ENCODE peak calls at places on chromosomes 12 and 14, in ten cellular contexts. R, G, V, U, O, F, W, K, M and Q are unnamed samples.

GRCh38 chr14:94974422-94974821 is 182.9 kb downstream of the DICER1 start:
- ATAC-seq in R (no peak), G (no peak), V (no peak), U (no peak), O (no peak), F (no peak), W (no peak), K (no peak), M (no peak), Q (no peak)

GRCh38 chr14:53355581-53356112 is 202.5 kb upstream of the DDHD1 start:
- ATAC-seq in R (no peak), G (no peak), V (no peak), U (peak; percentile 95), O (peak; percentile 23), F (peak; percentile 67), W (peak; percentile 64), K (no peak), M (peak; percentile 31), Q (no peak)

GRCh38 chr12:77324416-77324762 is 259.0 kb upstream of the E2F7 start:
- ATAC-seq in R (no peak), G (no peak), V (no peak), U (no peak), O (no peak), F (no peak), W (no peak), K (no peak), M (no peak), Q (no peak)

GRCh38 chr12:58922849-58923248 is 2.5 kb upstream of the LRIG3 start:
- ATAC-seq in R (no peak), G (no peak), V (no peak), U (no peak), O (no peak), F (no peak), W (no peak), K (no peak), M (no peak), Q (no peak)

GRCh38 chr12:90235642-90236041 is 527.0 kb upstream of the ATP2B1 start:
- ATAC-seq in R (no peak), G (no peak), V (no peak), U (no peak), O (no peak), F (no peak), W (no peak), K (no peak), M (peak; percentile 44), Q (no peak)

GRCh38 chr14:89317051-89317691 is 99.9 kb downstream of the FOXN3 start:
- ATAC-seq in R (no peak), G (no peak), V (no peak), U (peak; percentile 43), O (no peak), F (no peak), W (no peak), K (peak; percentile 50), M (no peak), Q (peak; percentile 66)

GRCh38 chr12:123329799-123330198 is 34.8 kb downstream of the SBNO1 start:
- ATAC-seq in R (no peak), G (no peak), V (no peak), U (no peak), O (no peak), F (peak; percentile 35), W (no peak), K (no peak), M (no peak), Q (no peak)

GRCh38 chr14:68936476-68936875 is 42.6 kb downstream of the ACTN1 start:
- ATAC-seq in R (no peak), G (no peak), V (no peak), U (no peak), O (no peak), F (no peak), W (no peak), K (no peak), M (no peak), Q (no peak)